ENCODE peak calls at places on chromosomes 12 and 14, in four cellular contexts. One of them, this sample, is unnamed.
A peak's percentile ranks its signal among the peaks of the same experiment; 100 is the strongest.

GRCh38 chr12:113482334-113482733 is 10.7 kb upstream of the LHX5 start:
- DNase-seq in lower lobe of right lung: no peak
- DNase-seq in activated T-helper 1 cell treated with anti-CD3 and anti-CD28 coated beads, Interleukin-12 subunit alpha, Interleukin-12 subunit beta, Interleukin-2, Interleukin-4 antibody, amounts not matched to agents 30 ng/mL and 10 ng/mL and 1 ng/mL, durations not matched to agents 14 hours and 24 hours and 36 hours: no peak
- DNase-seq in colonic mucosa: no peak
- DNase-seq in this sample: no peak

GRCh38 chr12:98894412-98895085 is 249.5 kb downstream of the APAF1 start:
- DNase-seq in lower lobe of right lung: no peak
- DNase-seq in activated T-helper 1 cell treated with anti-CD3 and anti-CD28 coated beads, Interleukin-12 subunit alpha, Interleukin-12 subunit beta, Interleukin-2, Interleukin-4 antibody, amounts not matched to agents 30 ng/mL and 10 ng/mL and 1 ng/mL, durations not matched to agents 14 hours and 24 hours and 36 hours: no peak
- DNase-seq in colonic mucosa: no peak
- DNase-seq in this sample: no peak

GRCh38 chr14:74080820-74081460 is 3.3 kb downstream of the ALDH6A1 start:
- DNase-seq in lower lobe of right lung: no peak
- DNase-seq in activated T-helper 1 cell treated with anti-CD3 and anti-CD28 coated beads, Interleukin-12 subunit alpha, Interleukin-12 subunit beta, Interleukin-2, Interleukin-4 antibody, amounts not matched to agents 30 ng/mL and 10 ng/mL and 1 ng/mL, durations not matched to agents 14 hours and 24 hours and 36 hours: no peak
- DNase-seq in colonic mucosa: no peak
- DNase-seq in this sample: no peak

GRCh38 chr14:20857630-20858261 is 33.4 kb upstream of the RNASE3 start:
- DNase-seq in lower lobe of right lung: peak; percentile 76
- DNase-seq in activated T-helper 1 cell treated with anti-CD3 and anti-CD28 coated beads, Interleukin-12 subunit alpha, Interleukin-12 subunit beta, Interleukin-2, Interleukin-4 antibody, amounts not matched to agents 30 ng/mL and 10 ng/mL and 1 ng/mL, durations not matched to agents 14 hours and 24 hours and 36 hours: peak; percentile 56
- DNase-seq in colonic mucosa: peak; percentile 81
- DNase-seq in this sample: peak; percentile 35

GRCh38 chr14:54730156-54730961 is 163.4 kb downstream of the SAMD4A start:
- DNase-seq in lower lobe of right lung: no peak
- DNase-seq in activated T-helper 1 cell treated with anti-CD3 and anti-CD28 coated beads, Interleukin-12 subunit alpha, Interleukin-12 subunit beta, Interleukin-2, Interleukin-4 antibody, amounts not matched to agents 30 ng/mL and 10 ng/mL and 1 ng/mL, durations not matched to agents 14 hours and 24 hours and 36 hours: peak; percentile 48
- DNase-seq in colonic mucosa: no peak
- DNase-seq in this sample: no peak

GRCh38 chr14:20970647-20970982 is 15.3 kb downstream of the RNASE2 start:
- DNase-seq in lower lobe of right lung: no peak
- DNase-seq in activated T-helper 1 cell treated with anti-CD3 and anti-CD28 coated beads, Interleukin-12 subunit alpha, Interleukin-12 subunit beta, Interleukin-2, Interleukin-4 antibody, amounts not matched to agents 30 ng/mL and 10 ng/mL and 1 ng/mL, durations not matched to agents 14 hours and 24 hours and 36 hours: no peak
- DNase-seq in colonic mucosa: no peak
- DNase-seq in this sample: no peak

GRCh38 chr12:82279597-82279996 is 78.6 kb downstream of the CCDC59 start:
- DNase-seq in lower lobe of right lung: no peak
- DNase-seq in activated T-helper 1 cell treated with anti-CD3 and anti-CD28 coated beads, Interleukin-12 subunit alpha, Interleukin-12 subunit beta, Interleukin-2, Interleukin-4 antibody, amounts not matched to agents 30 ng/mL and 10 ng/mL and 1 ng/mL, durations not matched to agents 14 hours and 24 hours and 36 hours: no peak
- DNase-seq in colonic mucosa: no peak
- DNase-seq in this sample: no peak

GRCh38 chr12:100290016-100290415 is 23.0 kb downstream of the SCYL2 start:
- DNase-seq in lower lobe of right lung: no peak
- DNase-seq in activated T-helper 1 cell treated with anti-CD3 and anti-CD28 coated beads, Interleukin-12 subunit alpha, Interleukin-12 subunit beta, Interleukin-2, Interleukin-4 antibody, amounts not matched to agents 30 ng/mL and 10 ng/mL and 1 ng/mL, durations not matched to agents 14 hours and 24 hours and 36 hours: no peak
- DNase-seq in colonic mucosa: no peak
- DNase-seq in this sample: no peak

GRCh38 chr12:121711925-121712461 is 559 bp upstream of the TMEM120B start:
- DNase-seq in lower lobe of right lung: peak; percentile 50
- DNase-seq in activated T-helper 1 cell treated with anti-CD3 and anti-CD28 coated beads, Interleukin-12 subunit alpha, Interleukin-12 subunit beta, Interleukin-2, Interleukin-4 antibody, amounts not matched to agents 30 ng/mL and 10 ng/mL and 1 ng/mL, durations not matched to agents 14 hours and 24 hours and 36 hours: peak; percentile 8
- DNase-seq in colonic mucosa: peak; percentile 56
- DNase-seq in this sample: peak; percentile 79

GRCh38 chr14:101973356-101973755 is 9.0 kb downstream of the DYNC1H1 start:
- DNase-seq in lower lobe of right lung: no peak
- DNase-seq in activated T-helper 1 cell treated with anti-CD3 and anti-CD28 coated beads, Interleukin-12 subunit alpha, Interleukin-12 subunit beta, Interleukin-2, Interleukin-4 antibody, amounts not matched to agents 30 ng/mL and 10 ng/mL and 1 ng/mL, durations not matched to agents 14 hours and 24 hours and 36 hours: no peak
- DNase-seq in colonic mucosa: no peak
- DNase-seq in this sample: no peak

GRCh38 chr12:25187781-25188180 is 7.2 kb downstream of the DNAI7 start:
- DNase-seq in lower lobe of right lung: no peak
- DNase-seq in activated T-helper 1 cell treated with anti-CD3 and anti-CD28 coated beads, Interleukin-12 subunit alpha, Interleukin-12 subunit beta, Interleukin-2, Interleukin-4 antibody, amounts not matched to agents 30 ng/mL and 10 ng/mL and 1 ng/mL, durations not matched to agents 14 hours and 24 hours and 36 hours: no peak
- DNase-seq in colonic mucosa: no peak
- DNase-seq in this sample: no peak

GRCh38 chr12:174596-174995 is 39.4 kb downstream of the SLC6A12 start:
- DNase-seq in lower lobe of right lung: no peak
- DNase-seq in activated T-helper 1 cell treated with anti-CD3 and anti-CD28 coated beads, Interleukin-12 subunit alpha, Interleukin-12 subunit beta, Interleukin-2, Interleukin-4 antibody, amounts not matched to agents 30 ng/mL and 10 ng/mL and 1 ng/mL, durations not matched to agents 14 hours and 24 hours and 36 hours: no peak
- DNase-seq in colonic mucosa: no peak
- DNase-seq in this sample: no peak

GRCh38 chr12:102061096-102061555 is 665 bp downstream of the WASHC3 start:
- DNase-seq in lower lobe of right lung: no peak
- DNase-seq in activated T-helper 1 cell treated with anti-CD3 and anti-CD28 coated beads, Interleukin-12 subunit alpha, Interleukin-12 subunit beta, Interleukin-2, Interleukin-4 antibody, amounts not matched to agents 30 ng/mL and 10 ng/mL and 1 ng/mL, durations not matched to agents 14 hours and 24 hours and 36 hours: peak; percentile 49
- DNase-seq in colonic mucosa: no peak
- DNase-seq in this sample: no peak